ENCODE peak calls at places on chromosome 14, in six cellular contexts. I is heart left ventricle, P is fibroblast of lung, Z is esophagus squamous epithelium, Q is lower lobe of right lung, X is tibial nerve. L is an unnamed sample.

GRCh38 chr14:66284346-66284745 is 201.8 kb upstream of the CCDC196 start:
- DNase-seq in Z (no peak), Q (no peak), I (no peak), P (no peak), X (no peak), L (peak)

GRCh38 chr14:104385189-104386135 is 194.1 kb upstream of the C14orf180 start:
- DNase-seq in Z (no peak), P (no peak), I (no peak), X (peak), Q (no peak), L (no peak)

GRCh38 chr14:98494582-98494981 is 777.4 kb downstream of the BCL11B start:
- DNase-seq in Q (no peak), X (no peak), P (no peak), Z (no peak), I (no peak), L (no peak)

GRCh38 chr14:34628681-34629135 is 1.2 kb downstream of the SNX6 start:
- DNase-seq in Q (no peak), I (peak), X (no peak), Z (no peak), P (no peak), L (no peak)

GRCh38 chr14:33393895-33394405 is 455.3 kb downstream of the NPAS3 start:
- DNase-seq in Z (no peak), X (no peak), Q (no peak), I (no peak), P (no peak), L (no peak)

GRCh38 chr14:75941030-75941429 is 40.8 kb downstream of the TGFB3 start:
- DNase-seq in X (no peak), P (no peak), Q (no peak), Z (no peak), I (no peak), L (no peak)

GRCh38 chr14:36719823-36720222 is 58.2 kb downstream of the PAX9 start:
- DNase-seq in Z (no peak), P (no peak), X (no peak), I (no peak), Q (no peak), L (no peak)

GRCh38 chr14:77782202-77782601 is 17.7 kb upstream of the ADCK1 start:
- DNase-seq in I (no peak), Q (no peak), P (no peak), X (no peak), Z (no peak), L (no peak)

GRCh38 chr14:25134184-25134583 is 84.2 kb upstream of the STXBP6 start:
- DNase-seq in Z (no peak), P (no peak), X (no peak), I (no peak), Q (no peak), L (no peak)

GRCh38 chr14:68450391-68451120 is 342.3 kb downstream of the ZFP36L1 start:
- DNase-seq in P (no peak), Z (no peak), Q (no peak), I (no peak), X (no peak), L (no peak)

GRCh38 chr14:93281937-93282336 is 50.9 kb downstream of the BTBD7 start:
- DNase-seq in I (no peak), Q (no peak), Z (no peak), X (no peak), P (no peak), L (no peak)

GRCh38 chr14:75393794-75394193 is 34.0 kb upstream of the JDP2 start:
- DNase-seq in I (no peak), X (no peak), P (no peak), Z (no peak), Q (no peak), L (no peak)

GRCh38 chr14:56216631-56217379 is 98.6 kb downstream of the PELI2 start:
- DNase-seq in Q (peak), X (peak), P (peak), Z (no peak), I (peak), L (no peak)

GRCh38 chr14:53452005-53452678 is 299.0 kb upstream of the DDHD1 start:
- DNase-seq in I (no peak), Q (no peak), P (no peak), Z (no peak), X (no peak), L (no peak)

GRCh38 chr14:69685217-69685616 is 73.8 kb downstream of the SUSD6 start:
- DNase-seq in I (no peak), X (no peak), P (no peak), Q (no peak), Z (no peak), L (no peak)

GRCh38 chr14:73753887-73754880 is 40.0 kb upstream of the PNMA1 start:
- DNase-seq in X (no peak), P (no peak), I (no peak), Q (no peak), Z (no peak), L (no peak)

GRCh38 chr14:39733741-39734140 is 301.5 kb upstream of the FBXO33 start:
- DNase-seq in I (no peak), X (no peak), Q (no peak), P (no peak), Z (no peak), L (no peak)

GRCh38 chr14:76421662-76422061 is 45.7 kb downstream of the ESRRB start:
- DNase-seq in I (no peak), P (no peak), X (no peak), Q (no peak), Z (no peak), L (no peak)

GRCh38 chr14:29166507-29166906 is 399.9 kb downstream of the FOXG1 start:
- DNase-seq in Z (no peak), Q (no peak), P (no peak), I (no peak), X (no peak), L (no peak)

GRCh38 chr14:91177073-91177796 is 63.4 kb downstream of the DGLUCY start:
- DNase-seq in X (no peak), Z (no peak), I (peak), P (peak), Q (peak), L (peak)

GRCh38 chr14:79369359-79370332 is 841.7 kb downstream of the DIO2 start:
- DNase-seq in Z (no peak), P (peak), Q (no peak), X (no peak), I (no peak), L (peak)

GRCh38 chr14:23056956-23057756 is at the start of gene CDH24:
- DNase-seq in Z (no peak), Q (peak), P (peak), X (peak), I (peak), L (no peak)

GRCh38 chr14:52013984-52014600 is 24.7 kb downstream of the RTRAF start:
- DNase-seq in I (no peak), P (no peak), X (no peak), Z (no peak), Q (no peak), L (no peak)

GRCh38 chr14:37403656-37404055 is 191.4 kb downstream of the FOXA1 start:
- DNase-seq in Q (no peak), P (no peak), I (no peak), Z (no peak), X (no peak), L (no peak)

GRCh38 chr14:104388011-104388521 is 191.5 kb upstream of the C14orf180 start:
- DNase-seq in P (no peak), X (no peak), I (peak), Q (no peak), Z (no peak), L (no peak)

GRCh38 chr14:59360923-59361794 is 104.0 kb downstream of the GPR135 start:
- DNase-seq in I (peak), X (peak), Z (no peak), P (peak), Q (peak), L (peak)
- H3K4me3 ChIP-seq in I (peak), X (no peak), Z (no peak), P (no peak), Q (no peak), L (no peak)

DNA sequence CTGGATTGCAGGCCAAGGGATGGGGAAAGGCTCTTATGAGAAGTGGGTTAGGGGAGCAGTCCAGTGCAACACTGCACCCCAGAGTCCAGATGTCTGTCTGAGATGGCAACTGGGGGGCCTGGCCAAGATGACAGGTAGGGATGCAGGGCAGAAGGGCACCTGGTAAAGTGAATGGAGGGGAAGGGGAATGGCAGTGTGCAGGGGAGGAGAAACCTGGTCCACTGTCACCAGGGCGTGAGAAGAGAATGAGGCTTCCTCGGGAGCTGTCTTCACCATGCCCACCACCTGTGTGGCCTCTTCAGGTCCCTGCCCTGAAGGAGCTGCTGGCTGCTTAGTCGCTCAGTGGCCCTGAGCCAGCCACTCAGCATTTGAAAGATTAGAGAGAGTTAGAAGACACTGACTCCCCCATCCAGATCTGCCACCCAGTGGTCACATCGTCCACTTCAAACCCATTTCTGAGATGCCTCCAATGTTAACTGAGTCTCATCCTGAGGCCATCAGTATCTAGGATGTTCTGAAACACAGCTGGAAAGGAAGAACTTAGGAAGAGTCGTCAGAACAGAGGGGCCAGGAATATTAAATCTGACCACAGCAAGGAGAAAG is 57.3 kb downstream of the PLEKHG3 start:
- DNase-seq in I (no peak), Q (peak), Z (no peak), P (no peak), X (no peak), L (peak)
- TF ChIP-seq CTCF in I (peak), Q (no peak), Z (no peak), P (no peak), X (no peak), L (no peak)

GRCh38 chr14:21038416-21039058 is 3.6 kb upstream of the RNASE7 start:
- DNase-seq in Q (no peak), X (no peak), Z (no peak), P (peak), I (no peak), L (no peak)
- H3K4me3 ChIP-seq in Q (no peak), X (no peak), Z (no peak), P (no peak), I (peak), L (no peak)

GRCh38 chr14:59582845-59583509 is 6.4 kb upstream of the CCDC175 start:
- DNase-seq in P (no peak), Q (peak), Z (no peak), X (no peak), I (no peak), L (no peak)
- TF ChIP-seq CTCF in P (no peak), Q (peak), Z (no peak), X (no peak), I (no peak), L (peak)

GRCh38 chr14:100246136-100246535 is 7.2 kb downstream of the YY1 start:
- DNase-seq in Q (no peak), P (no peak), I (peak), Z (no peak), X (no peak), L (no peak)
- H3K4me3 ChIP-seq in Q (no peak), P (no peak), I (no peak), Z (no peak), X (no peak), L (no peak)

GRCh38 chr14:89418452-89418851 is 1.4 kb upstream of the FOXN3 start:
- DNase-seq in Q (no peak), P (no peak), Z (no peak), I (no peak), X (no peak), L (no peak)

GRCh38 chr14:89416002-89416995 is 734 bp downstream of the FOXN3 start:
- DNase-seq in Q (peak), Z (peak), X (peak), P (peak), I (peak), L (peak)

GRCh38 chr14:89417469-89418225 is 614 bp upstream of the FOXN3 start:
- DNase-seq in P (peak), Z (peak), X (no peak), I (peak), Q (peak), L (peak)

GRCh38 chr14:89418976-89419375 is 1.9 kb upstream of the FOXN3 start:
- DNase-seq in P (no peak), X (no peak), Z (no peak), I (no peak), Q (peak), L (no peak)

GRCh38 chr14:89417111-89417468 is at the start of gene FOXN3:
- DNase-seq in I (peak), P (peak), Q (peak), Z (peak), X (peak), L (peak)
- TF ChIP-seq CTCF in I (no peak), P (no peak), Q (no peak), Z (no peak), X (peak), L (no peak)

GRCh38 chr14:54627718-54628345 is 60.9 kb downstream of the SAMD4A start:
- DNase-seq in P (peak), X (no peak), Q (no peak), Z (no peak), I (peak), L (peak)
- H3K4me3 ChIP-seq in P (peak), X (peak), Q (peak), Z (no peak), I (peak), L (peak)